ENCODE peak calls at places on chromosomes 4 and X, in four cellular contexts. O, I, S and T are unnamed samples.

GRCh38 chr4:15063341-15063740 is 61.1 kb downstream of the CPEB2 start:
- DNase-seq in O (no peak), I (no peak), S (no peak), T (no peak)

GRCh38 chr4:154727540-154727939 is 16.3 kb upstream of the LRAT start:
- DNase-seq in O (peak; percentile 17), I (no peak), S (no peak), T (no peak)

GRCh38 chr4:6332042-6332668 is 62.5 kb downstream of the WFS1 start:
- DNase-seq in O (no peak), I (no peak), S (no peak), T (no peak)

GRCh38 chr4:152106113-152106763 is 345.4 kb upstream of the GATB start:
- DNase-seq in O (peak; percentile 90), I (peak; percentile 97), S (peak; percentile 51), T (no peak)

GRCh38 chr4:5033266-5033945 is 14.1 kb upstream of the CYTL1 start:
- DNase-seq in O (no peak), I (peak; percentile 41), S (no peak), T (no peak)

GRCh38 chr4:111066001-111066400 is 443.1 kb upstream of the PITX2 start:
- DNase-seq in O (no peak), I (peak; percentile 31), S (no peak), T (no peak)

GRCh38 chr4:5827108-5828004 is 65.5 kb downstream of the CRMP1 start:
- DNase-seq in O (no peak), I (peak; percentile 32), S (no peak), T (no peak)

GRCh38 chr4:76694056-76694455 is 203.9 kb downstream of the SOWAHB start:
- DNase-seq in O (no peak), I (no peak), S (no peak), T (no peak)

GRCh38 chr4:52659722-52660261 is 691 bp upstream of the USP46 start:
- DNase-seq in O (peak; percentile 74), I (peak; percentile 23), S (peak; percentile 41), T (peak; percentile 55)

GRCh38 chrX:80223922-80224579 is 196.2 kb upstream of the TENT5D start:
- DNase-seq in O (no peak), I (no peak), S (no peak), T (no peak)

GRCh38 chrX:153434801-153435200 is 11.1 kb downstream of the TREX2 start:
- DNase-seq in O (no peak), I (no peak), S (no peak), T (no peak)

GRCh38 chrX:113741744-113742143 is 842.1 kb upstream of the HTR2C start:
- DNase-seq in O (peak; percentile 66), I (peak; percentile 29), S (peak; percentile 13), T (no peak)

GRCh38 chr4:123536225-123536624 is 139.6 kb downstream of the SPRY1 start:
- DNase-seq in O (no peak), I (no peak), S (no peak), T (no peak)

GRCh38 chr4:30866444-30866843 is 146.3 kb downstream of the PCDH7 start:
- DNase-seq in O (peak; percentile 14), I (peak; percentile 70), S (no peak), T (no peak)

GRCh38 chr4:77852892-77853495 is 9.6 kb upstream of the MRPL1 start:
- DNase-seq in O (no peak), I (no peak), S (no peak), T (peak; percentile 14)

GRCh38 chrX:109472939-109473713 is 8.8 kb downstream of the GUCY2F start:
- DNase-seq in O (peak; percentile 38), I (peak; percentile 69), S (no peak), T (no peak)

GRCh38 chrX:118418811-118419251 is 72.9 kb downstream of the WDR44 start:
- DNase-seq in O (no peak), I (no peak), S (peak; percentile 26), T (no peak)

GRCh38 chrX:155768036-155768769 is 112.9 kb upstream of the VAMP7 start:
- DNase-seq in O (no peak), I (peak; percentile 15), S (no peak), T (no peak)

GRCh38 chrX:87961471-87961870 is 443.9 kb downstream of the KLHL4 start:
- DNase-seq in O (peak; percentile 37), I (no peak), S (no peak), T (no peak)

GRCh38 chr4:99859618-99860017 is 34.6 kb downstream of the LAMTOR3 start:
- DNase-seq in O (no peak), I (no peak), S (no peak), T (peak; percentile 45)

GRCh38 chr4:155248002-155248896 is 39.8 kb downstream of the NPY2R start:
- DNase-seq in O (no peak), I (no peak), S (no peak), T (no peak)

GRCh38 chrX:12814434-12814833 is 23.2 kb downstream of the PRPS2 start:
- DNase-seq in O (peak; percentile 54), I (peak; percentile 25), S (peak; percentile 39), T (peak; percentile 35)

GRCh38 chrX:52923781-52924241 is 26.7 kb downstream of the FAM156B start:
- DNase-seq in O (peak; percentile 39), I (peak; percentile 65), S (no peak), T (peak; percentile 40)

GRCh38 chrX:111376486-111376885 is 35.5 kb downstream of the DCX start:
- DNase-seq in O (no peak), I (no peak), S (no peak), T (no peak)

GRCh38 chr4:11622961-11623725 is 194.4 kb upstream of the HS3ST1 start:
- DNase-seq in O (no peak), I (no peak), S (no peak), T (no peak)

GRCh38 chr4:48341776-48342558 is 638 bp downstream of the SLAIN2 start:
- DNase-seq in O (peak; percentile 82), I (peak; percentile 51), S (peak; percentile 53), T (peak; percentile 67)

GRCh38 chr4:18593297-18594002 is 571.9 kb upstream of the LCORL start:
- DNase-seq in O (peak; percentile 86), I (peak; percentile 59), S (peak; percentile 48), T (peak; percentile 3)

GRCh38 chr4:156472624-156473023 is 499.0 kb downstream of the PDGFC start:
- DNase-seq in O (no peak), I (peak; percentile 65), S (no peak), T (no peak)

GRCh38 chr4:120331486-120332281 is 265.0 kb upstream of the MAD2L1 start:
- DNase-seq in O (no peak), I (peak; percentile 66), S (no peak), T (no peak)

GRCh38 chrX:21725498-21725897 is 32.4 kb downstream of the SMPX start:
- DNase-seq in O (peak; percentile 43), I (peak; percentile 37), S (peak; percentile 37), T (no peak)

GRCh38 chr4:8247047-8247930 is 22.3 kb upstream of the HTRA3 start:
- DNase-seq in O (peak; percentile 52), I (no peak), S (no peak), T (no peak)

GRCh38 chr4:128287159-128287870 is at the start of gene PGRMC2:
- DNase-seq in O (peak; percentile 46), I (peak; percentile 44), S (peak; percentile 50), T (no peak)

GRCh38 chrX:78693547-78693946 is 34.4 kb upstream of the RTL3 start:
- DNase-seq in O (no peak), I (no peak), S (no peak), T (no peak)

GRCh38 chrX:9327747-9328145 is 137.1 kb upstream of the TBL1X start:
- DNase-seq in O (no peak), I (peak; percentile 86), S (no peak), T (no peak)

GRCh38 chrX:33207056-33207455 is 4.3 kb downstream of the DMD start:
- DNase-seq in O (no peak), I (no peak), S (no peak), T (no peak)

GRCh38 chr4:891747-892146 is 40.4 kb downstream of the GAK start:
- DNase-seq in O (no peak), I (no peak), S (no peak), T (no peak)
- TF ChIP-seq CTCF in O (no peak), I (no peak), S (no peak), T (peak; percentile 28)

GRCh38 chrX:151175283-151176062 is 911 bp upstream of the GPR50 start:
- DNase-seq in O (no peak), I (no peak), S (no peak), T (no peak)
- H3K27me3 ChIP-seq in O (peaks cover 70% of the 10 kb centered on the region), I (no peaks in the 10 kb centered on the region), S (no peaks in the 10 kb centered on the region), T (no peaks in the 10 kb centered on the region)

GRCh38 chr4:88009871-88010270 is 2.4 kb downstream of the PKD2 start:
- DNase-seq in O (no peak), I (no peak), S (no peak), T (no peak)
- H3K4me3 ChIP-seq in O (no peak overlapping the region), I (peak overlapping the region; percentile 83), S (no peak overlapping the region), T (no peak overlapping the region)

DNA sequence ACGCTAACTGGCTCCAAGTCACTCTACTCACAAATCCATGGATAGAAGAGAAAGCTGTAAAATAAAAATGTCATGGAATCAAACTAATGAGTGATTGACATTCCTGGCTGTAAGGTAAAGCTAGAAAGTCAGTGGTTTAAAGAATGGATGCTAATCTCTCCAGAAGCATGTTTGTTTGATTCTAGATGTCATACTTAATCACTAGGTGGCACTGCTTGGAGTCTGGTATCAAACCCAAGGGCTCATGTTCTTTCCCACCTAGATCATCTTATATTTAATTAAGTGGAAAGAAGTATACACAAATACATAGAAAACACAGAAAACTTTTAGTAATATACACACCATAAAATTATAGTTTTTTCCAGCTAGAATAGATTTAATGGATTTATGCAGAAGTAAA is 2666.6 kb downstream of the PCDH7 start:
- DNase-seq in O (no peak), I (no peak), S (no peak), T (no peak)
- TF ChIP-seq CTCF in O (peak; percentile 17), I (no peak), S (no peak), T (no peak)

GRCh38 chrX:65877953-65878352 is 161.9 kb downstream of the VSIG4 start:
- DNase-seq in O (no peak), I (no peak), S (no peak), T (no peak)

GRCh38 chrX:65878456-65878855 is 161.4 kb downstream of the VSIG4 start:
- DNase-seq in O (no peak), I (no peak), S (no peak), T (no peak)

GRCh38 chrX:65883556-65883955 is 156.3 kb downstream of the VSIG4 start:
- DNase-seq in O (no peak), I (no peak), S (no peak), T (no peak)

GRCh38 chrX:65874765-65875164 is 165.1 kb downstream of the VSIG4 start:
- DNase-seq in O (no peak), I (no peak), S (no peak), T (no peak)

DNA sequence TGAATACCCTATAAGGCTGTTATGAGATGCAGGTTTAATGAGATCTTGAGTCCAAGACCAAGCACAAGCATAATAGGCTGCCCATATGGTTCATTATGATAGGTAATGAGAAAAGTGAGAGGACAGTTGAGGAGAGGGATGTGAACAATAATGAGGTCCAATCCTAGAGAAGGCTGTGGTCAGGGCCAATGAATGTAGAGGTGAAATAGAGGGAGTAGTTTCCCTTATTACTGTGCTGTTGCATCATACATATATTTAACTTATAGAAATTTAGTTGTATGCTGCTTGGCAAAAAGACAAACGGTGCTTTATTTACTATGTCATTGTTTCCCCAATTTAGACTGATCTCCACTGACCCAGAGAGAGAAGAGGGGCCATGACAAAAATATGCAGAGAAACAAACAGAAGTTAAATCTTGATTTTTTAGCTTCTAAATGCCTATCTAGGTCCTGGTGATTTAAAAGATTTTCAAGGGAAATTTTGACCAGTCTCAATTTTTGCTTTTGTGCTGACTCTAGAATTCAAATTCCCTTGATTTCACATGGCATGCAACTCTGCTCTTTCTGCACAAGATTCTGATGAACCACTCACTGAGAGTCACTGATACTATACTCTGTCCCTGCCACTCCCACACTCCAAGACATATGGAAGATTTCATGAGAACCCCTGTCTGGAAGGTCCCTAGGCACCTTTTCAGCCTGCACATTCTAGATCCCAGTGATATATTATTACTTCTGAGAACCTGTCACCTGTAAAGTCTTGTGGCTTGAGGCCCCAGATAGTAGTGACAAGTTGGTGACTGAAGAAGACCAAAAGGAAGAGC is 159.7 kb downstream of the VSIG4 start:
- DNase-seq in O (no peak), I (no peak), S (no peak), T (no peak)
- H3K27me3 ChIP-seq in O (no peaks in the 10 kb centered on the region), I (no peaks in the 10 kb centered on the region), S (no peaks in the 10 kb centered on the region), T (no peaks in the 10 kb centered on the region)